ENCODE peak calls at places on chromosomes 6 and 20, in ten cellular contexts. A is ovary, N is heart left ventricle, D is tibial nerve, T is GM12891, S is transverse colon, X is uterus, E is IMR-90, P is prostate gland, R is breast epithelium. L is an unnamed sample.

GRCh38 chr20:37714973-37715657 is 21.3 kb downstream of the CTNNBL1 start:
- DNase-seq in A (no peak), N (no peak), D (no peak), T (no peak), S (no peak), X (no peak), E (peak), P (no peak), R (no peak), L (no peak)

GRCh38 chr20:55140631-55141030 is 665.2 kb downstream of the DOK5 start:
- DNase-seq in A (no peak), N (no peak), D (no peak), T (no peak), S (no peak), X (no peak), E (no peak), P (no peak), R (no peak), L (no peak)

GRCh38 chr20:22490287-22491187 is 93.8 kb downstream of the FOXA2 start:
- DNase-seq in A (no peak), N (no peak), D (no peak), T (no peak), S (peak), X (no peak), E (no peak), P (peak), R (no peak), L (no peak)

GRCh38 chr6:18507018-18507415 is 119.9 kb downstream of the RNF144B start:
- DNase-seq in A (no peak), N (no peak), D (no peak), T (no peak), S (no peak), X (no peak), E (no peak), P (no peak), R (no peak), L (no peak)

GRCh38 chr6:26043389-26044139 is 43.7 kb upstream of the HFE start:
- DNase-seq in A (peak), N (peak), D (peak), T (no peak), S (peak), X (peak), E (peak), P (peak), R (peak), L (no peak)

GRCh38 chr6:26215200-26216014 is 128.2 kb downstream of the HFE start:
- DNase-seq in A (no peak), N (no peak), D (no peak), T (no peak), S (no peak), X (no peak), E (peak), P (no peak), R (no peak), L (no peak)

GRCh38 chr20:36399147-36399968 is 93.2 kb downstream of the DLGAP4 start:
- DNase-seq in A (no peak), N (no peak), D (peak), T (peak), S (peak), X (no peak), E (peak), P (no peak), R (no peak), L (peak)

GRCh38 chr20:21436186-21436585 is 38.9 kb upstream of the NKX2-4 start:
- DNase-seq in A (no peak), N (no peak), D (no peak), T (no peak), S (no peak), X (no peak), E (peak), P (no peak), R (no peak), L (peak)

GRCh38 chr20:62119591-62120364 is 2.5 kb upstream of the LSM14B start:
- DNase-seq in A (no peak), N (peak), D (no peak), T (no peak), S (peak), X (no peak), E (no peak), P (no peak), R (no peak), L (no peak)

GRCh38 chr20:56249244-56249955 is 868 bp downstream of the MC3R start:
- DNase-seq in A (no peak), N (no peak), D (no peak), T (no peak), S (peak), X (no peak), E (no peak), P (peak), R (no peak), L (no peak)

GRCh38 chr20:44720617-44720993 is 5.4 kb downstream of the CCN5 start:
- DNase-seq in A (peak), N (no peak), D (no peak), T (no peak), S (no peak), X (no peak), E (peak), P (peak), R (peak), L (peak)

GRCh38 chr6:53527249-53527765 is 17.6 kb downstream of the GCLC start:
- DNase-seq in A (no peak), N (no peak), D (no peak), T (no peak), S (no peak), X (no peak), E (no peak), P (no peak), R (no peak), L (no peak)

GRCh38 chr20:1944345-1945099 is 49.3 kb downstream of the SIRPA start:
- DNase-seq in A (no peak), N (no peak), D (no peak), T (no peak), S (no peak), X (no peak), E (no peak), P (no peak), R (no peak), L (no peak)

GRCh38 chr20:34713194-34713943 is 9.2 kb downstream of the TP53INP2 start:
- DNase-seq in A (no peak), N (peak), D (no peak), T (no peak), S (no peak), X (no peak), E (peak), P (no peak), R (no peak), L (peak)

GRCh38 chr20:53866787-53867740 is 203.3 kb downstream of the BCAS1 start:
- DNase-seq in A (no peak), N (no peak), D (no peak), T (no peak), S (no peak), X (no peak), E (no peak), P (no peak), R (no peak), L (no peak)

GRCh38 chr6:9646346-9647042 is 768.4 kb downstream of the TFAP2A start:
- DNase-seq in A (no peak), N (peak), D (peak), T (no peak), S (no peak), X (no peak), E (peak), P (no peak), R (peak), L (no peak)

GRCh38 chr20:58388028-58388601 is 914 bp upstream of the VAPB start:
- DNase-seq in A (no peak), N (no peak), D (no peak), T (no peak), S (no peak), X (no peak), E (no peak), P (no peak), R (no peak), L (no peak)

GRCh38 chr6:116304538-116305097 is 24.9 kb upstream of the TSPYL1 start:
- DNase-seq in A (no peak), N (no peak), D (no peak), T (no peak), S (no peak), X (no peak), E (no peak), P (no peak), R (no peak), L (no peak)

GRCh38 chr20:48102821-48103635 is 317.7 kb upstream of the SULF2 start:
- DNase-seq in A (no peak), N (no peak), D (no peak), T (no peak), S (no peak), X (no peak), E (no peak), P (no peak), R (no peak), L (no peak)

GRCh38 chr6:12490904-12491571 is 200.9 kb downstream of the EDN1 start:
- DNase-seq in A (no peak), N (no peak), D (no peak), T (no peak), S (no peak), X (no peak), E (peak), P (no peak), R (no peak), L (peak)

GRCh38 chr6:168666751-168667427 is 225.9 kb downstream of the SMOC2 start:
- DNase-seq in A (no peak), N (no peak), D (no peak), T (no peak), S (no peak), X (no peak), E (no peak), P (no peak), R (no peak), L (no peak)

GRCh38 chr6:109485536-109485935 is 2.5 kb upstream of the ZBTB24 start:
- DNase-seq in A (no peak), N (no peak), D (no peak), T (no peak), S (no peak), X (no peak), E (no peak), P (no peak), R (no peak), L (no peak)

GRCh38 chr20:45913105-45913504 is 1.1 kb upstream of the PLTP start:
- DNase-seq in A (peak), N (no peak), D (no peak), T (no peak), S (no peak), X (no peak), E (peak), P (no peak), R (no peak), L (no peak)

GRCh38 chr6:125871365-125871764 is 80.6 kb downstream of the NCOA7 start:
- DNase-seq in A (no peak), N (no peak), D (no peak), T (no peak), S (no peak), X (no peak), E (peak), P (no peak), R (peak), L (no peak)

GRCh38 chr20:23298926-23299672 is 51.5 kb upstream of the NXT1 start:
- DNase-seq in A (no peak), N (no peak), D (no peak), T (no peak), S (no peak), X (no peak), E (no peak), P (no peak), R (no peak), L (no peak)

GRCh38 chr6:73521351-73522254 is 771 bp upstream of the EEF1A1 start:
- DNase-seq in A (peak), N (no peak), D (peak), T (no peak), S (no peak), X (no peak), E (peak), P (no peak), R (no peak), L (no peak)

GRCh38 chr6:73523434-73524123 is 2.7 kb upstream of the EEF1A1 start:
- DNase-seq in A (peak), N (peak), D (peak), T (peak), S (peak), X (peak), E (peak), P (peak), R (peak), L (peak)

GRCh38 chr6:73520688-73521350 is at the start of gene EEF1A1:
- DNase-seq in A (peak), N (peak), D (peak), T (peak), S (peak), X (peak), E (peak), P (peak), R (peak), L (peak)

GRCh38 chr6:73516712-73517489 is 3.9 kb downstream of the EEF1A1 start:
- DNase-seq in A (no peak), N (no peak), D (no peak), T (no peak), S (no peak), X (no peak), E (peak), P (no peak), R (no peak), L (no peak)

GRCh38 chr6:73519943-73520687 is 717 bp downstream of the EEF1A1 start:
- DNase-seq in A (peak), N (peak), D (peak), T (no peak), S (peak), X (peak), E (peak), P (peak), R (peak), L (no peak)
- TF ChIP-seq POLR2A in A (peak), N (no peak), D (no peak), T (peak), S (no peak), X (no peak), E (no peak), P (peak), R (no peak), L (no peak)

DNA sequence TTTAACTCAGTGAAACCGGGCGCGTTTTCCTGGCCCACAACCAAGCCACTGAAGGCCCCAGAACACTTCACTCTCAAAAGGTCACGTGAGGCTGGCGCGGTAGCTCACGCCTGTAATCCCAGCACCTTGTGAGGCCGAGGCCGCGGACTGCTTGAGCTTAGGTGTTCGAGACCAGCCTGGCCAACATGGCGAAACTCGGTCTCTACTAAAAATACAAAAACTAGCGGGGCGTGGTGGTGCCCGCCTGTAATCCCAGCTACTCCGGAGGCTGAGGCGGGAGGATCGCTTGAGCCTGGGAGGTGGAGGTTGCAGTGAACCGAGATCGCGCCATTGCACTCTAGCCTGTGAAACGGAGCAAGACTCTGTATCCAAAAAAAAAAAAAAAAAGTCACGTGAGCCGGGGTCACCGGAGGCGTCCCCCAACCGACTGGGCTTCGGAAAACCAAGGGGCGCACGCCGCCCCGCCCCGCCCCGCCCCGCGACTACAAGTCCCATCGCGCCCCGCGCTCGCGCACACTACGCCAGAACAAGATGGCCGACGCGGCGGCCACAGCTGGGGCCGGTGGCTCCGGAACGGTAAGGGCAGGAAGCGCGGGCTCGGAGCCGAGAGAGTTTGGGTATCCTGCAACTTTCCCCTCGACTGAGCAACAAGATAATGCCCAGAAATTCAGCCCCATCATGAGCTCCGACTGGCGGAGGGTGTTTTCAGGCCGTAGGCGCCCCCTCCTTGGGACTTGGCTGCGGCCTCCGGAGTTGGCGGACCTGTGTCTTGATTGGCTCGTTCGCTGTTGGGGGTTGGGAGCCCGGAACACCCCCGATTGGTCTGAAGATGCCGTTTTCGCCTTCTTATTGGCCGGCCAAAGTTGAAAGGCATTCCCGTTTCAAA is at the start of gene TAF8:
- DNase-seq in A (peak), N (peak), D (peak), T (peak), S (peak), X (peak), E (peak), P (peak), R (peak), L (peak)
- TF ChIP-seq POLR2A in A (peak), N (no peak), D (peak), T (peak), S (peak), X (peak), E (peak), P (peak), R (peak), L (peak)

GRCh38 chr6:31630177-31630934 is 9.8 kb downstream of the PRRC2A start:
- DNase-seq in A (no peak), N (no peak), D (no peak), T (no peak), S (no peak), X (no peak), E (no peak), P (no peak), R (no peak), L (no peak)
- TF ChIP-seq POLR2A in A (no peak), N (no peak), D (no peak), T (no peak), S (no peak), X (no peak), E (no peak), P (no peak), R (no peak), L (no peak)

GRCh38 chr6:27902335-27903314 is 9.6 kb downstream of the OR2B2 start:
- DNase-seq in A (peak), N (peak), D (peak), T (peak), S (peak), X (peak), E (peak), P (peak), R (peak), L (peak)
- TF ChIP-seq POLR2A in A (no peak), N (no peak), D (no peak), T (no peak), S (no peak), X (no peak), E (no peak), P (no peak), R (no peak), L (no peak)

L was measured in H54.